ENCODE peak calls at places on chromosomes 1 and 21, in five cellular contexts. R is BJ, L is mesothelial cell of epicardium, S is lower leg skin, T is uterus. E is an unnamed sample.

GRCh38 chr1:151841141-151841540 is 1.5 kb upstream of the C2CD4D start:
- DNase-seq in R (no peak), L (no peak), S (no peak), T (no peak), E (no peak)

GRCh38 chr1:228508253-228508652 is 21.1 kb downstream of the RNF187 start:
- DNase-seq in R (no peak), L (no peak), S (no peak), T (no peak), E (no peak)

GRCh38 chr1:21344750-21345443 is 54.6 kb upstream of the ECE1 start:
- DNase-seq in R (no peak), L (no peak), S (no peak), T (no peak), E (no peak)

GRCh38 chr21:38942617-38943245 is 137.0 kb downstream of the ETS2 start:
- DNase-seq in R (no peak), L (no peak), S (no peak), T (no peak), E (no peak)

GRCh38 chr1:119294728-119295127 is 73.9 kb upstream of the HAO2 start:
- DNase-seq in R (no peak), L (no peak), S (no peak), T (no peak), E (no peak)

GRCh38 chr1:38243106-38243505 is 196.5 kb upstream of the POU3F1 start:
- DNase-seq in R (no peak), L (no peak), S (no peak), T (no peak), E (peak)

GRCh38 chr1:39688706-39689105 is 2.5 kb downstream of the HPCAL4 start:
- DNase-seq in R (no peak), L (no peak), S (no peak), T (no peak), E (no peak)

GRCh38 chr1:161073474-161074121 is 3.9 kb upstream of the ARHGAP30 start:
- DNase-seq in R (no peak), L (no peak), S (peak), T (no peak), E (no peak)

GRCh38 chr1:212596798-212597197 is 11.8 kb upstream of the ATF3 start:
- DNase-seq in R (no peak), L (no peak), S (no peak), T (no peak), E (no peak)

GRCh38 chr21:16678479-16678878 is 834.4 kb upstream of the CXADR start:
- DNase-seq in R (no peak), L (no peak), S (no peak), T (no peak), E (no peak)

GRCh38 chr1:111563619-111564018 is 56.0 kb upstream of the RAP1A start:
- DNase-seq in R (no peak), L (no peak), S (no peak), T (no peak), E (no peak)

GRCh38 chr1:1157914-1158710 is 15.6 kb upstream of the TTLL10 start:
- DNase-seq in R (no peak), L (no peak), S (no peak), T (peak), E (peak)

GRCh38 chr21:40837456-40837855 is 9.5 kb downstream of the DSCAM start:
- DNase-seq in R (no peak), L (no peak), S (no peak), T (no peak), E (no peak)

GRCh38 chr1:24566266-24566867 is 10.5 kb downstream of the NCMAP start:
- DNase-seq in R (no peak), L (no peak), S (no peak), T (no peak), E (peak)

GRCh38 chr1:235990376-235990795 is 74.5 kb downstream of the NID1 start:
- DNase-seq in R (peak), L (no peak), S (no peak), T (no peak), E (no peak)

GRCh38 chr1:89269277-89269676 is 3.4 kb downstream of the GBP5 start:
- DNase-seq in R (no peak), L (no peak), S (no peak), T (no peak), E (no peak)

GRCh38 chr21:41895643-41896493 is 16.7 kb upstream of the PRDM15 start:
- DNase-seq in R (no peak), L (no peak), S (no peak), T (no peak), E (no peak)

GRCh38 chr21:29092102-29092959 is 18.9 kb upstream of the CCT8 start:
- DNase-seq in R (no peak), L (no peak), S (no peak), T (no peak), E (no peak)

GRCh38 chr21:44618909-44619308 is 7.0 kb downstream of the KRTAP10-8 start:
- DNase-seq in R (no peak), L (no peak), S (no peak), T (no peak), E (no peak)

GRCh38 chr1:178506669-178507068 is 6.2 kb upstream of the TEX35 start:
- DNase-seq in R (no peak), L (no peak), S (no peak), T (no peak), E (no peak)

GRCh38 chr1:37890378-37891014 is 31.1 kb upstream of the MTF1 start:
- DNase-seq in R (no peak), L (no peak), S (no peak), T (no peak), E (no peak)

GRCh38 chr1:2195785-2196184 is 1.2 kb upstream of the FAAP20 start:
- DNase-seq in R (no peak), L (no peak), S (no peak), T (no peak), E (peak)

GRCh38 chr1:2372551-2373490 is 18.5 kb downstream of the MORN1 start:
- DNase-seq in R (no peak), L (peak), S (no peak), T (no peak), E (no peak)

GRCh38 chr1:15425521-15425920 is 12.7 kb upstream of the CTRC start:
- DNase-seq in R (no peak), L (no peak), S (no peak), T (no peak), E (no peak)

GRCh38 chr1:105427543-105427942 is 1628.9 kb upstream of the PRMT6 start:
- DNase-seq in R (no peak), L (no peak), S (no peak), T (no peak), E (no peak)

GRCh38 chr1:233327938-233328660 is 575 bp downstream of the MAP3K21 start:
- DNase-seq in R (no peak), L (peak), S (no peak), T (no peak), E (peak)

GRCh38 chr1:93021539-93022134 is 57.4 kb upstream of the MTF2 start:
- DNase-seq in R (no peak), L (no peak), S (no peak), T (no peak), E (no peak)

GRCh38 chr1:172449012-172449584 is 5.2 kb upstream of the PIGC start:
- DNase-seq in R (no peak), L (no peak), S (no peak), T (no peak), E (no peak)

GRCh38 chr1:905811-906531 is 17.8 kb upstream of the SAMD11 start:
- DNase-seq in R (no peak), L (peak), S (no peak), T (no peak), E (peak)

GRCh38 chr21:15445327-15445726 is 284.5 kb upstream of the USP25 start:
- DNase-seq in R (no peak), L (no peak), S (no peak), T (no peak), E (no peak)

GRCh38 chr1:92538413-92539061 is 51.8 kb upstream of the GFI1 start:
- DNase-seq in R (no peak), L (no peak), S (no peak), T (no peak), E (no peak)

GRCh38 chr1:228079013-228079412 is 3.5 kb upstream of the ARF1 start:
- DNase-seq in R (no peak), L (no peak), S (no peak), T (peak), E (no peak)

GRCh38 chr1:215777370-215777925 is 210.3 kb downstream of the KCTD3 start:
- DNase-seq in R (peak), L (no peak), S (no peak), T (no peak), E (no peak)

GRCh38 chr1:150212070-150212469 is 23.8 kb downstream of the ANP32E start:
- DNase-seq in R (no peak), L (no peak), S (no peak), T (no peak), E (no peak)

GRCh38 chr1:85406887-85407593 is 57.9 kb downstream of the DDAH1 start:
- DNase-seq in R (peak), L (no peak), S (peak), T (peak), E (no peak)

GRCh38 chr1:3515774-3516480 is 61.5 kb downstream of the ARHGEF16 start:
- DNase-seq in R (no peak), L (no peak), S (no peak), T (no peak), E (no peak)

GRCh38 chr1:6582370-6582769 is 2.6 kb downstream of the ZBTB48 start:
- DNase-seq in R (no peak), L (no peak), S (no peak), T (no peak), E (no peak)

GRCh38 chr1:6586404-6586816 is 6.6 kb downstream of the ZBTB48 start:
- DNase-seq in R (no peak), L (no peak), S (no peak), T (no peak), E (no peak)

GRCh38 chr1:6585841-6586240 is 6.0 kb downstream of the ZBTB48 start:
- DNase-seq in R (no peak), L (no peak), S (no peak), T (no peak), E (no peak)

GRCh38 chr1:6585081-6585722 is 5.4 kb downstream of the ZBTB48 start:
- DNase-seq in R (no peak), L (no peak), S (no peak), T (no peak), E (no peak)

DNA sequence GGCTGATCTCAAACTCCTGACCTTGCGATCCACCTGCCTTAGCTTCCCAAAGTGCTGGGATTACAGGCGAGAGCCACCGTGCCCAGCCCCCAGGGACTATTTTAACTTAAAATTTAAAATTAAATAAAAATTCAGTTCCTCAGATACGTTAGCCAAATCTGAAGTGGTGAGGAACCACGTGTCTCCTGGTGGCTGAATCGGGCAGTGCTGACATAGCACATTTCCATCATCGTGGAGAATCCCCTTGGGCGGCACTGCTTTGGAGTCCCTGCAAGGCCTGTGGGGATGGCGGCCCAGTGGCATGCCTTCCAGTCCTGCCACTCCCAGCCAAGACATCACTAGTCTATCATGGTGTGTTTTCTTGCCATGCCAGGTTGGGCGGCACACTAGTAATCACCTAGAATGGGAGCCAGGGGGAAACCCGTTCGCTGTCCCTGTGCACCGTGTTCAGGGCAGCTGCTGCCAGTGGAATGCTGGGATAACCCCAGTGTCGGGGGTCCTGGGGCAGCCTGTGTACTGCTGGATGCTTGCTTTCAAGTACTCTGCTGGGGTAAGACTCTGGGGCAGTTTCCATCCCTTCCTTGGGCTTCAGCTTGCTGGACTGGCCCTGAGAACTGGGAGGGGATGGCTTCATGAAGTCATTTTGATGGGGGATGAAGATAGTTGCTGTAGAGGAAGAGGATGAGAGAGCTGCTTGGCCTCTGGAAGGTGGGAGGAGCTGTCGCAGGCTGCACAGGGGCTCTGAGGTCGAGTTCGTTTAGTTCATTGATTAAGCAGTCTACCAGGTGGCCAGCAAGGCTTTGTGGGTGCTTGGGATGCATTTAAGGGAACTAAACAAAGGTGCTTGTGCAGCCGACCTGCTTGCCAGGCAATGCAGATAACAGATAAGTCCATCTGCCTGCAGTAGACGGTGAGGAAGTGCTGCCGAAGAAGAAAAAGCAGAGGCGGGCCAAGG is 4.6 kb downstream of the ZBTB48 start:
- DNase-seq in R (no peak), L (no peak), S (no peak), T (no peak), E (no peak)
- TF ChIP-seq CTCF in R (peak), L (peak), S (no peak), T (no peak), E (peak)

GRCh38 chr1:156259805-156260204 is 11.9 kb upstream of the PAQR6 start:
- DNase-seq in R (no peak), L (no peak), S (no peak), T (no peak), E (peak)
- TF ChIP-seq CTCF in R (no peak), L (no peak), S (no peak), T (no peak), E (no peak)

DNA sequence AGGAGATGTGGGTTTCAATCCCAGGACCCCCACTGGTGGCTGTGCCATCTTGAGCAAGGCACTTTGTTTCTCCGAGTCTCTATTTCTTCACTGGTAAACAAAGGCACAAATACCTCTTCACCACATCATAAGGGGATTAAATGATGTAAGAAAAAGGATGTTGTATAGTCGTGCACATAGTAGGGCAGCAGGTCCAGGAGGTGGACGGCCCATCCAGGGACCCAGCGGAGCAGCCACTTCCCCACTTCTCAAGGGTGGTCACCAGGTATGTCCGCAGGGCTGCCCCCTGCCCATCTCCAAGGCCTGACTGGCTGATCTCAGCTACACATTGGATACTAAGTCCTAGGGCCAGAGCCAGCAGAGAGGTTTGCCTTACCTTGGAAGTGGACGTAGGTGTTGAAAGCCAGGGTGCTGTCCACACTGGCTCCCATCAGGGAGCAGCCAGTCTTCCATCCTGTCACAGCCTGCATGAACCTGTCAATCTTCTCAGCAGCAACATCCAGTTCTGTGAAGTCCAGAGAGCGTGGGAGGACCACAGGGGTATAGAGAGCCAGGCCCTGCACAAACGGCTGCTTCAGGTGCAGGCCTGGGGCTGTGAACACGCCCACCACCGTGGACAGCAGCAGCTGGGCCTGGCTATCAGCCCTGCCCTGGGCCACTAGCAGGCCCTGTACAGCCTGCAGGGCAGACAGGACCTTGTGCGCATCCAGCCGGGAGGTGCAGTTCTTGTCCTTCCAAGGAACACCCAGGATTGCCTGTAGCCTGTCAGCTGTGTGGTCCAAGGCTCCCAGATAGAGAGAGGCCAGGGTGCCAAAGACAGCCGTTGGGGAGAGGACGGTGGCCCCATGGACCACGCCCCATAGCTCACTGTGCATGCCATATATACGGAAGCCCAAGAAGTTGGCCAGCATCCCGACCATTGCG is 4.0 kb downstream of the AGT start:
- DNase-seq in R (no peak), L (no peak), S (no peak), T (no peak), E (no peak)
- TF ChIP-seq CTCF in R (no peak), L (no peak), S (no peak), T (no peak), E (no peak)

DNA sequence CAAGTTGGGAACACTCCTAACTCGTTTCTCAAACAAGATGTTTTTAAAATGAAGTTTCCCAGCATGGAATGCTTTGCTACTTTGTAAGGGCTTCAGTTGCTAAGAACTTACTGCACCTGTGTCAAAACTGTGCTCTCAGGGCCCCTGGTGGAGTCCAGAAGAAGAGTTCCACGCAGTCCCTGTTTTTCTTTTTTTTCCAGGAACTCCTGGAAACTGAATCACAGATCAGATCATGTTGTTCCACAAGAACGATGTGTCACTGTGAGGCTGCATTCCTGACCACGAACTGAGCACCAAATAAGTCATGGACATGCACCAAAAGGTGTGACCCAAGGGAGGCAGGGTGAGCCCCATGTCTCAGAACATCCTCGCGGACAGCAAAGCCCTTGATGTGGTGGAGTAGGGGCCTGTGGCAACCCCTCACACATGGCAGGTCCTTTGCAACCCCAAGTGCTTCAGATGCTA is 257.2 kb downstream of the KCNJ6 start:
- DNase-seq in R (peak), L (no peak), S (no peak), T (peak), E (no peak)
- TF ChIP-seq CTCF in R (peak), L (no peak), S (no peak), T (peak), E (no peak)

GRCh38 chr1:147624011-147624410 is 46.3 kb downstream of the ACP6 start:
- DNase-seq in R (no peak), L (no peak), S (no peak), T (no peak), E (no peak)

GRCh38 chr1:147626739-147627138 is 43.6 kb downstream of the ACP6 start:
- DNase-seq in R (no peak), L (no peak), S (no peak), T (no peak), E (no peak)

GRCh38 chr1:147624529-147624928 is 45.8 kb downstream of the ACP6 start:
- DNase-seq in R (no peak), L (no peak), S (no peak), T (no peak), E (no peak)

GRCh38 chr1:147626304-147626703 is 44.0 kb downstream of the ACP6 start:
- DNase-seq in R (no peak), L (no peak), S (no peak), T (no peak), E (no peak)

GRCh38 chr1:147625274-147625986 is 44.9 kb downstream of the ACP6 start:
- DNase-seq in R (no peak), L (no peak), S (no peak), T (no peak), E (no peak)
- TF ChIP-seq CTCF in R (no peak), L (no peak), S (no peak), T (no peak), E (no peak)

DNA sequence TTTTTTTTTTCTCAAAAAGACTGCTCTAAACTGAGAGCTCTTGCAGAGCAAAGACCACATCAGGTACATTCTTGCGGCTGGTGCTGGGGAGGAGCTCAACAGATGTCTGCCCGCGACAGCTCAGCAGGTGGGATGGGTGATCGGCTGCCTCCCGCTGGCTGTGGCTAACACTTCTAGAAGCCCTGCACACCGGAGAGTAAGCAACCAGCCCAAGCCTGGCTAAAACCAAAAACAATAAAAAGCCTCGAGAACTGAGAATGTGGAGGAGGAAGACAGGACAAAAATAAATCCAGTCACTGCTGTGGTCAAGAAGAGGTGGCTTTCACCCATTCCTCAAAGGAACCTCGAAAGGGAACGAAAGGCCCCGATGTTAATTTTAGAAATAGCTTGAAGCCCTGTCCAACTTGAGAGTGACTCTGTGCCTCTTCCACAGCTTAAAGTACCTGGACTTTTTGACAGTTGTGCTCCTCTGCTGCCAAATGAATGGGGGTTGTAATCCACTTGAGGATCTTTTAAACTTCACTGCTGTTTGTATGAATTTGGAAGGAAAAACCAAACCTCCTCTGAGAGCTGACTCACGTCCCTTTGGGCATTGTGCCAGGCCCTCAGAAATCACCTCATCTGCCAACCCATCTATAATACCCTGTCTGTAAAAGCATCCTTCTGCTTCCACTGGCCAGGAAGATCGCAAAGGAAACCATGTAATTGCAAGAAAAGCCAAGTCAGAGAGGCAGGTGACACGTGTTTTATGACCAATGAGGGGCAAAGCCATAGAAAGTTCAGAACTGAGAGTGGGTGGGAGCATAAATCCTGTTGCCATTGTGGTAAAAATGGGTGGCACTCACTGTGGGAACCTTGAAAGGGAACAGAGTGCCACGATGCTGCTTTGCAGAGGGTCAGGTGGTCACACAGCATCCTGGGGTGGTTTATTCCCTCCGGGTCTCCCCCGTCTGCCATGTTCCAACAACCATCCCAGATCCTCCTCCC is 78.5 kb downstream of the KCNN3 start:
- DNase-seq in R (no peak), L (no peak), S (no peak), T (peak), E (no peak)
- TF ChIP-seq CTCF in R (no peak), L (no peak), S (no peak), T (no peak), E (no peak)